ENCODE peak calls at places on chromosomes 12 and 14, in five cellular contexts. H is esophagus squamous epithelium, N is Peyer's patch, T is heart left ventricle, G is ascending aorta. A is an unnamed sample.

GRCh38 chr12:32217354-32218310 is 111.0 kb downstream of the BICD1 start:
- DNase-seq in N (no peak), H (no peak), T (peak; percentile 29), G (peak; percentile 43), A (peak; percentile 69)

GRCh38 chr12:6664902-6665301 is 2.0 kb upstream of the ING4 start:
- DNase-seq in N (no peak), T (no peak), H (no peak), G (no peak), A (no peak)

GRCh38 chr12:51185171-51185717 is 12.3 kb upstream of the TFCP2 start:
- DNase-seq in H (no peak), N (no peak), G (no peak), T (no peak), A (no peak)

GRCh38 chr12:46546634-46547273 is 174.2 kb upstream of the SLC38A2 start:
- DNase-seq in G (no peak), H (no peak), N (no peak), T (no peak), A (no peak)

GRCh38 chr14:75440733-75441474 is 13.1 kb downstream of the JDP2 start:
- DNase-seq in N (no peak), G (no peak), T (peak; percentile 83), H (no peak), A (peak; percentile 65)

GRCh38 chr12:121059031-121059898 is 20.2 kb upstream of the OASL start:
- DNase-seq in T (no peak), G (no peak), H (no peak), N (no peak), A (no peak)

GRCh38 chr12:41188058-41188840 is at the start of gene PDZRN4:
- DNase-seq in G (no peak), H (no peak), T (no peak), N (peak; percentile 46), A (peak; percentile 46)

GRCh38 chr12:106976668-106977067 is 10.3 kb downstream of the MTERF2 start:
- DNase-seq in N (no peak), G (no peak), T (no peak), H (no peak), A (no peak)

GRCh38 chr12:6278439-6279255 is 31.8 kb upstream of the PLEKHG6 start:
- DNase-seq in N (peak; percentile 97), G (peak; percentile 49), H (no peak), T (peak; percentile 89), A (peak; percentile 92)

GRCh38 chr12:52202361-52203078 is 10.7 kb upstream of the KRT80 start:
- DNase-seq in G (no peak), N (peak; percentile 45), T (no peak), H (no peak), A (peak; percentile 44)

GRCh38 chr14:34081126-34081575 is 130.3 kb upstream of the EGLN3 start:
- DNase-seq in N (no peak), G (no peak), H (no peak), T (peak; percentile 61), A (no peak)

GRCh38 chr14:104864267-104865068 is 600 bp upstream of the CEP170B start:
- DNase-seq in H (no peak), N (peak; percentile 96), T (peak; percentile 28), G (no peak), A (peak; percentile 81)

GRCh38 chr12:13022737-13023370 is 21.3 kb upstream of the FAM234B start:
- DNase-seq in N (no peak), T (no peak), G (no peak), H (no peak), A (no peak)

GRCh38 chr12:13000935-13001724 is 1.1 kb upstream of the HEBP1 start:
- DNase-seq in H (peak; percentile 5), N (peak; percentile 80), G (no peak), T (peak; percentile 64), A (peak; percentile 79)

GRCh38 chr14:71686677-71687076 is 245.6 kb upstream of the RGS6 start:
- DNase-seq in T (no peak), N (no peak), G (no peak), H (no peak), A (no peak)

GRCh38 chr12:127162902-127163301 is 1104.1 kb upstream of the TMEM132C start:
- DNase-seq in G (no peak), N (no peak), H (no peak), T (no peak), A (no peak)

GRCh38 chr14:30227871-30228270 is 300.2 kb upstream of the PRKD1 start:
- DNase-seq in N (no peak), T (no peak), G (peak; percentile 8), H (no peak), A (no peak)

GRCh38 chr14:100155049-100155621 is 4.3 kb downstream of the DEGS2 start:
- DNase-seq in N (peak; percentile 81), T (no peak), G (no peak), H (no peak), A (no peak)

GRCh38 chr14:105495101-105495989 is 4.3 kb downstream of the TEDC1 start:
- DNase-seq in H (no peak), G (no peak), N (peak; percentile 45), T (peak; percentile 86), A (peak; percentile 46)

GRCh38 chr12:25957898-25958253 is 606 bp upstream of the RASSF8 start:
- DNase-seq in G (no peak), H (no peak), N (no peak), T (no peak), A (no peak)

GRCh38 chr12:22658214-22658613 is 33.2 kb downstream of the ETNK1 start:
- DNase-seq in G (no peak), T (no peak), H (no peak), N (no peak), A (no peak)

GRCh38 chr12:26109343-26109841 is 15.4 kb downstream of the BHLHE41 start:
- DNase-seq in H (no peak), G (no peak), T (peak; percentile 36), N (no peak), A (no peak)

GRCh38 chr12:122995503-122996187 is 15.2 kb downstream of the ARL6IP4 start:
- DNase-seq in G (no peak), N (no peak), T (peak; percentile 62), H (no peak), A (no peak)

GRCh38 chr14:31300883-31301282 is 93.3 kb upstream of the HECTD1 start:
- DNase-seq in H (no peak), T (no peak), N (no peak), G (no peak), A (no peak)

GRCh38 chr14:45810152-45810872 is 557.3 kb upstream of the MIS18BP1 start:
- DNase-seq in H (no peak), G (no peak), T (no peak), N (no peak), A (no peak)

GRCh38 chr12:570237-570925 is 92.9 kb downstream of the NINJ2 start:
- DNase-seq in N (peak; percentile 88), T (peak; percentile 88), H (no peak), G (no peak), A (peak; percentile 75)

GRCh38 chr12:76308866-76309265 is 39.3 kb downstream of the BBS10 start:
- DNase-seq in N (no peak), T (no peak), H (no peak), G (no peak), A (no peak)

GRCh38 chr12:26936559-26937442 is 980 bp downstream of the INTS13 start:
- DNase-seq in T (no peak), H (no peak), G (no peak), N (no peak), A (no peak)

GRCh38 chr12:63308701-63309100 is 157.7 kb upstream of the AVPR1A start:
- DNase-seq in H (no peak), N (no peak), G (no peak), T (peak; percentile 22), A (no peak)

DNA sequence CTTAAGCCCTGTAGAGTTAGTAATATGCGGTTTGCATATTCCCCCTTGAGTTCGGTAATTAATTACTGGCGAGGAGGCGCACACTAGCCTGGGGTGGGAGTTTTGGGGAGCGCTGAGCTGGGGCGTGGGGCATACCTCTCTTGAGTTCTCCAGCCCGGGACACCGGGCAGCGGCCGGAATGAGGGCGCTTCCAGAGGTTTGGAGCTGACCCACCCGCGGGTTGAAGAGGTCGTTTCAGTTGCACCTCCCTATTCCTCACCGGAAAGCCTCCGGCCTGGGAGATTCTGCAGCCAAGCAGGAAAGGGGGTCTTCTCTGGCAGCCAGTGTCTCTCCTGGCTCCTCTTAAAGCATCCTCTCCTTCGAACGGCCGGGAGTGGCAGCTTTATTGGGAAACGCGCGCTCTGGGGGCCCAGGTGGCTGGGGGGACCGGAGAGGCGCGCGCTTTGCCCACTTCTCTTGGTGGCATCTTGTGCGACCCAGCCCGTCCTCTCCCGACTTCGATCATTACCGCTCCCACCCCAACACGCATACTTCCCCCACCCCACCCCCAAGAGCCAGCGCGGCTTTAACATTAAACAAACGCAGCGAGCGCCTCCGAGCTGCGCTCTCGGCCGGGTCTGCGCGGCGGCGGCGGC is 3.9 kb upstream of the LHX5 start:
- DNase-seq in N (no peak), G (no peak), T (no peak), H (no peak), A (no peak)
- H3K4me3 ChIP-seq in N (no peak overlapping the region), G (no peak overlapping the region), T (no peak overlapping the region), H (no peak overlapping the region), A (no peak overlapping the region)

DNA sequence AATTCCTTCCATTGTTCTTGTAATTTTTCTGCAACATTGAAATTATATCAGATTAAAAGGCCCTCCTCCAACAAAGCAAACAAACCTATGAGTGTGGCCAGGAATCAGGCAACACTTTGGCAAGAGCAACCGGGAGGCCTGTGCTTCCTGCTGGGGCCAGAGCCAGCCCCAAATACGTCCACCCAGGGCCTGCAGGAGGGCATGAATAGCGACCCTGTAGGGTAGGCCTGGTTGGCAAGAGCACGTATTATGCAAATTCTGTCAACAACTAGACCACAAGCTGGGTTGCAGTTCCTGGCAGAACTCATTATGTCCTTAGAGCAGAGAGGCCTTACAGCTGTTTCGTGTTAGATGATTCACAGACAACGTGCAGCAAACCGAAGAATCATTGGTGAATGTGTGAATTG is 26.9 kb upstream of the LGALS3 start:
- DNase-seq in G (peak; percentile 53), H (peak; percentile 48), N (peak; percentile 67), T (peak; percentile 86), A (peak; percentile 84)
- H3K4me1 ChIP-seq in G (peaks cover 17% of the 10 kb centered on the region), H (peaks cover 74% of the 10 kb centered on the region), N (peaks cover 36% of the 10 kb centered on the region), T (peaks cover 93% of the 10 kb centered on the region), A (peaks cover 97% of the 10 kb centered on the region)

GRCh38 chr12:4797096-4797495 is 76.9 kb downstream of the GALNT8 start:
- DNase-seq in T (no peak), G (no peak), H (no peak), N (no peak), A (no peak)
- H3K4me3 ChIP-seq in T (no peak overlapping the region), G (no peak overlapping the region), H (no peak overlapping the region), N (no peak overlapping the region), A (no peak overlapping the region)

DNA sequence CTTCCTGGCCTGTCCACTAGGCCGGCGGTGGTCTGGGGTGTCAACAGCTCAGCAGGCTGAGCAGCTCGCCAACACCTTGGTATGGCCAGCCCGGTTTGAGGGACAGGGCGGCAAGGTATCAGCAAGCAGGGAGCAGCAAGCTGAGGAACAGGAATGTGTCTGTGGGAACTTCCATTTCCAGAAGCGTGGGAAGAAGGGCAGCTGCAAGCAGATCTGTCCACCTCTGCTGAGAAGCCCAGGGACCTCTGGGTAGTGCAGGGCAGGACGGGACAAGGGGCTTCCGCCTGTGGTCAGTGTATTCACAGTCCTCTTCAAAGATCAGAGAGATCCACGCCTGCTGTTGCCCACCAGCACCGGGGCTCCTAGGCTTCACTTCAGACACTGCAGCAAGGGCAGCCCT is 36.0 kb downstream of the ACTN1 start:
- DNase-seq in G (no peak), T (no peak), H (no peak), N (no peak), A (no peak)
- H3K4me1 ChIP-seq in G (peaks cover 67% of the 10 kb centered on the region), T (peaks cover 99% of the 10 kb centered on the region), H (peaks cover 96% of the 10 kb centered on the region), N (peaks cover 12% of the 10 kb centered on the region), A (peaks cover 87% of the 10 kb centered on the region)

DNA sequence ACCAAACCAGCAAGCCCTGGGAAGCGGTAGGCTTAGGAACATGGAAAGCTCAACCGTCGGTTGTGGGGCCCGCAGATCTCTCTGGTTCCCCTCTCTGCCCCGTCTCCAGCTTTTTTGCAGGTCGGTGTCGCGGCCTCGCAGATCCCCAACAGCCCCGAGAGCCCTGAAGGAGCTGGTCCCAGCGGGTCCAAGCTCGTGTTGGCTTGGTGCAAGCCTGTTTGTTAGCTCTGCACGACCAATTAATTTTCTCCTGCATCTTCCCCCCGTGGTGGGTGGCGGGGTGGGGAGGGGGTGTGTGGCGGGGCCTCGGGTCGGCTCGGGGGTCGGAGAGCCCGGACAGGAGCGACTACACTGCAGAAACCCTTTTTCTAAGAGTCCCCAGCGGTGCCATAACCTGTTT is 449 bp upstream of the SLC24A4 start:
- DNase-seq in N (no peak), G (no peak), H (no peak), T (no peak), A (no peak)
- H3K4me3 ChIP-seq in N (no peak overlapping the region), G (peak overlapping the region; percentile 91), H (peak overlapping the region; percentile 44), T (peak overlapping the region; percentile 50), A (peak overlapping the region; percentile 50)

A was measured in lower lobe of right lung.